ENCODE peak calls at places on chromosomes 6 and 20, in seven cellular contexts. W, N, E, U, D, I and Q are unnamed samples.

GRCh38 chr6:88047510-88048150 is at the start of gene SPACA1:
- DNase-seq in W (no peak), U (peak), E (no peak), I (no peak), N (no peak), D (no peak), Q (no peak)

GRCh38 chr6:57190140-57190539 is 18.0 kb downstream of the BAG2 start:
- DNase-seq in W (peak), E (peak), I (no peak), U (no peak), D (peak), N (peak), Q (no peak)

GRCh38 chr20:58759947-58760346 is 67.3 kb downstream of the NPEPL1 start:
- DNase-seq in E (no peak), I (no peak), U (no peak), W (no peak), N (no peak), D (no peak), Q (no peak)

GRCh38 chr6:50087231-50087954 is 37.7 kb upstream of the DEFB112 start:
- DNase-seq in E (peak), I (no peak), D (no peak), W (peak), U (no peak), N (peak), Q (no peak)

GRCh38 chr6:55040102-55040848 is 134.0 kb upstream of the HCRTR2 start:
- DNase-seq in W (peak), D (no peak), I (no peak), E (peak), N (peak), U (no peak), Q (peak)

GRCh38 chr6:38027685-38028373 is 208.3 kb downstream of the ZFAND3 start:
- DNase-seq in D (no peak), E (peak), U (no peak), N (no peak), I (no peak), W (no peak), Q (no peak)

GRCh38 chr6:29589423-29590048 is 4.6 kb downstream of the OR2H2 start:
- DNase-seq in W (peak), I (peak), N (peak), D (peak), E (peak), U (no peak), Q (no peak)

GRCh38 chr20:44643596-44644383 is 7.7 kb downstream of the ADA start:
- DNase-seq in N (peak), I (peak), W (peak), D (peak), E (peak), U (peak), Q (peak)

GRCh38 chr6:12165297-12165696 is 124.9 kb upstream of the EDN1 start:
- DNase-seq in I (no peak), D (no peak), E (no peak), W (no peak), U (no peak), N (no peak), Q (no peak)

GRCh38 chr6:15389759-15390723 is 144.2 kb downstream of the JARID2 start:
- DNase-seq in D (peak), I (no peak), U (no peak), N (peak), E (no peak), W (peak), Q (no peak)

GRCh38 chr20:45282700-45283528 is 23.7 kb upstream of the RBPJL start:
- DNase-seq in W (peak), N (peak), U (no peak), I (no peak), D (no peak), E (no peak), Q (no peak)

GRCh38 chr6:36633370-36633769 is 39.2 kb downstream of the SRSF3 start:
- DNase-seq in E (no peak), W (no peak), D (no peak), N (no peak), U (no peak), I (no peak), Q (no peak)

GRCh38 chr6:3278691-3279090 is 19.9 kb downstream of the PSMG4 start:
- DNase-seq in N (no peak), U (no peak), E (no peak), D (no peak), I (peak), W (no peak), Q (no peak)

GRCh38 chr6:75381878-75382633 is 97.5 kb upstream of the TMEM30A start:
- DNase-seq in D (peak), N (no peak), W (peak), I (no peak), E (no peak), U (no peak), Q (no peak)

GRCh38 chr20:16241911-16242310 is 331.3 kb downstream of the KIF16B start:
- DNase-seq in I (no peak), E (peak), U (no peak), W (no peak), N (peak), D (peak), Q (no peak)

GRCh38 chr6:11023032-11023431 is 21.1 kb downstream of the ELOVL2 start:
- DNase-seq in E (no peak), W (no peak), D (no peak), N (no peak), I (no peak), U (no peak), Q (no peak)

GRCh38 chr6:401239-401993 is 9.9 kb downstream of the IRF4 start:
- DNase-seq in N (no peak), U (no peak), E (no peak), D (no peak), I (no peak), W (no peak), Q (no peak)

GRCh38 chr6:131212024-131212423 is 76.8 kb downstream of the AKAP7 start:
- DNase-seq in D (no peak), W (peak), E (no peak), U (no peak), N (peak), I (no peak), Q (no peak)

GRCh38 chr6:15131234-15132195 is 114.4 kb upstream of the JARID2 start:
- DNase-seq in U (no peak), E (no peak), W (no peak), D (no peak), I (no peak), N (no peak), Q (no peak)

GRCh38 chr6:86706449-86706848 is 230.9 kb upstream of the HTR1E start:
- DNase-seq in D (no peak), E (no peak), W (no peak), I (no peak), U (no peak), N (peak), Q (no peak)

GRCh38 chr6:35573495-35574110 is 60.9 kb upstream of the TULP1 start:
- DNase-seq in I (no peak), D (no peak), E (no peak), W (no peak), N (no peak), U (no peak), Q (no peak)

GRCh38 chr6:34990971-34991560 is 102.0 kb downstream of the ANKS1A start:
- DNase-seq in E (peak), W (peak), D (no peak), U (no peak), N (peak), I (no peak), Q (no peak)

GRCh38 chr20:36847710-36848040 is 28.3 kb upstream of the TLDC2 start:
- DNase-seq in I (no peak), E (peak), D (no peak), N (no peak), U (no peak), W (peak), Q (no peak)

GRCh38 chr20:63366658-63367360 is 5.7 kb upstream of the CHRNA4 start:
- DNase-seq in D (no peak), I (no peak), N (no peak), E (no peak), U (no peak), W (no peak), Q (no peak)

GRCh38 chr6:27867051-27867940 is 44.9 kb downstream of the OR2B2 start:
- DNase-seq in I (peak), E (peak), W (peak), N (no peak), U (peak), D (peak), Q (no peak)

GRCh38 chr6:13427838-13428527 is 59.4 kb downstream of the GFOD1 start:
- DNase-seq in D (no peak), U (peak), I (peak), E (no peak), W (no peak), N (no peak), Q (no peak)
- H3K4me3 ChIP-seq in D (no peak), U (no peak), I (no peak), E (no peak), W (no peak), N (no peak), Q (no peak)

GRCh38 chr6:44657201-44657824 is 269.8 kb downstream of the CDC5L start:
- DNase-seq in W (no peak), U (no peak), D (no peak), I (no peak), E (no peak), N (no peak), Q (no peak)
- TF ChIP-seq CTCF in W (no peak), U (no peak), D (no peak), I (no peak), E (no peak), N (no peak), Q (no peak)

GRCh38 chr20:31968299-31969126 is 562 bp downstream of the XKR7 start:
- DNase-seq in I (peak), U (peak), E (peak), D (peak), N (peak), W (peak), Q (no peak)

GRCh38 chr20:31967830-31968249 is at the start of gene XKR7:
- DNase-seq in W (no peak), E (no peak), D (no peak), I (no peak), N (no peak), U (peak), Q (no peak)

GRCh38 chr20:31972481-31973386 is 4.8 kb downstream of the XKR7 start:
- DNase-seq in D (peak), U (no peak), I (no peak), W (peak), N (no peak), E (no peak), Q (no peak)

GRCh38 chr20:31962741-31963140 is 5.2 kb upstream of the XKR7 start:
- DNase-seq in D (no peak), U (no peak), I (no peak), E (no peak), W (no peak), N (no peak), Q (no peak)

GRCh38 chr20:31966991-31967655 is 828 bp upstream of the XKR7 start:
- DNase-seq in D (no peak), I (no peak), W (no peak), U (no peak), N (no peak), E (no peak), Q (no peak)
- H3K4me3 ChIP-seq in D (no peak), I (no peak), W (no peak), U (no peak), N (no peak), E (no peak), Q (no peak)

DNA sequence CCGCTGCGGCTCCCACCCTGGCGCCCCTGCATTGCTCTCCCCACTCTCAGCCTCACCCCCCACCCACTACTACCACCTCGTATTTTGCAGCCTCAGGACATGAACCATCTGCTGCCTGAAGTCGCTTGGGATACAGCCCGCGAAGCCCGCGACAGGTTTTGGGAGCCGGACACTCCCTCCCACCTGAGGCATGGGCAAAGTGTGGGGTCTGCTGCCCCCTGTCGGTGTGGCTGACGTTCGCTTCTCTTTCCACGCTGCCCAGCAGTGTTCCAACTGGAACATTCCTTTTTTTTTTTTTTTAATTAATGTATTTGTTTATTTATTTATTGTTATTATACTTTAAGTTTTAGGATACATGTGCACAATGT is 15.3 kb upstream of the LPA start:
- DNase-seq in E (peak), D (no peak), I (no peak), N (no peak), U (no peak), W (no peak), Q (no peak)
- TF ChIP-seq CTCF in E (peak), D (no peak), I (no peak), N (no peak), U (no peak), W (no peak), Q (no peak)